ENCODE peak calls at places on chromosomes 13 and 19, in eight cellular contexts. G is A549, A is thoracic aorta, P is esophagus squamous epithelium, Z is kidney, K is testis, R is endodermal cell, E is tibial artery. T is an unnamed sample.

GRCh38 chr19:10553943-10554381 is 10.3 kb downstream of the ATG4D start:
- DNase-seq in G (no peak), A (no peak), P (no peak), Z (no peak), K (no peak), R (no peak), E (no peak), T (no peak)

GRCh38 chr19:15252398-15253018 is 20.3 kb upstream of the EPHX3 start:
- DNase-seq in G (peak; percentile 33), A (no peak), P (no peak), Z (peak; percentile 76), K (no peak), R (peak; percentile 75), E (peak; percentile 90), T (no peak)

GRCh38 chr19:29817316-29817715 is 5.5 kb downstream of the CCNE1 start:
- DNase-seq in G (no peak), A (no peak), P (no peak), Z (no peak), K (no peak), R (no peak), E (no peak), T (no peak)

GRCh38 chr13:39037410-39037879 is 444 bp downstream of the PROSER1 start:
- DNase-seq in G (no peak), A (no peak), P (no peak), Z (no peak), K (no peak), R (no peak), E (no peak), T (no peak)

GRCh38 chr19:6516018-6516658 is 14.0 kb upstream of the TUBB4A start:
- DNase-seq in G (peak; percentile 96), A (peak; percentile 67), P (no peak), Z (peak; percentile 96), K (peak; percentile 98), R (peak; percentile 99), E (peak; percentile 87), T (peak; percentile 97)

GRCh38 chr19:43739836-43740235 is 14.9 kb downstream of the SMG9 start:
- DNase-seq in G (peak; percentile 58), A (no peak), P (no peak), Z (no peak), K (no peak), R (no peak), E (no peak), T (no peak)

GRCh38 chr19:723247-723646 is 14.5 kb downstream of the PALM start:
- DNase-seq in G (no peak), A (no peak), P (no peak), Z (no peak), K (no peak), R (no peak), E (no peak), T (no peak)

GRCh38 chr13:95492044-95492801 is 60.3 kb upstream of the CLDN10 start:
- DNase-seq in G (peak; percentile 55), A (no peak), P (no peak), Z (peak; percentile 82), K (no peak), R (peak; percentile 64), E (no peak), T (no peak)

GRCh38 chr19:28710278-28710677 is 502.7 kb downstream of the UQCRFS1 start:
- DNase-seq in G (peak; percentile 79), A (no peak), P (no peak), Z (no peak), K (no peak), R (no peak), E (no peak), T (no peak)

GRCh38 chr13:45521292-45521691 is 56.6 kb downstream of the COG3 start:
- DNase-seq in G (no peak), A (no peak), P (no peak), Z (no peak), K (no peak), R (no peak), E (no peak), T (peak; percentile 46)

GRCh38 chr13:67951431-67951830 is 721.3 kb upstream of the PCDH9 start:
- DNase-seq in G (no peak), A (no peak), P (no peak), Z (no peak), K (no peak), R (no peak), E (no peak), T (no peak)

GRCh38 chr13:26010487-26011207 is 41.2 kb downstream of the SHISA2 start:
- DNase-seq in G (no peak), A (no peak), P (no peak), Z (no peak), K (no peak), R (no peak), E (no peak), T (no peak)

GRCh38 chr19:16661480-16662034 is 618 bp downstream of the TMEM38A start:
- DNase-seq in G (no peak), A (peak; percentile 23), P (no peak), Z (peak; percentile 84), K (peak; percentile 57), R (peak; percentile 69), E (peak; percentile 91), T (peak; percentile 56)

GRCh38 chr13:21060063-21060826 is 1.1 kb downstream of the LATS2 start:
- DNase-seq in G (peak; percentile 45), A (no peak), P (no peak), Z (peak; percentile 84), K (peak; percentile 51), R (peak; percentile 78), E (peak; percentile 78), T (peak; percentile 58)

GRCh38 chr19:30719189-30719990 is 347.2 kb downstream of the ZNF536 start:
- DNase-seq in G (peak; percentile 33), A (no peak), P (no peak), Z (peak; percentile 82), K (peak; percentile 67), R (peak; percentile 73), E (no peak), T (peak; percentile 88)

DNA sequence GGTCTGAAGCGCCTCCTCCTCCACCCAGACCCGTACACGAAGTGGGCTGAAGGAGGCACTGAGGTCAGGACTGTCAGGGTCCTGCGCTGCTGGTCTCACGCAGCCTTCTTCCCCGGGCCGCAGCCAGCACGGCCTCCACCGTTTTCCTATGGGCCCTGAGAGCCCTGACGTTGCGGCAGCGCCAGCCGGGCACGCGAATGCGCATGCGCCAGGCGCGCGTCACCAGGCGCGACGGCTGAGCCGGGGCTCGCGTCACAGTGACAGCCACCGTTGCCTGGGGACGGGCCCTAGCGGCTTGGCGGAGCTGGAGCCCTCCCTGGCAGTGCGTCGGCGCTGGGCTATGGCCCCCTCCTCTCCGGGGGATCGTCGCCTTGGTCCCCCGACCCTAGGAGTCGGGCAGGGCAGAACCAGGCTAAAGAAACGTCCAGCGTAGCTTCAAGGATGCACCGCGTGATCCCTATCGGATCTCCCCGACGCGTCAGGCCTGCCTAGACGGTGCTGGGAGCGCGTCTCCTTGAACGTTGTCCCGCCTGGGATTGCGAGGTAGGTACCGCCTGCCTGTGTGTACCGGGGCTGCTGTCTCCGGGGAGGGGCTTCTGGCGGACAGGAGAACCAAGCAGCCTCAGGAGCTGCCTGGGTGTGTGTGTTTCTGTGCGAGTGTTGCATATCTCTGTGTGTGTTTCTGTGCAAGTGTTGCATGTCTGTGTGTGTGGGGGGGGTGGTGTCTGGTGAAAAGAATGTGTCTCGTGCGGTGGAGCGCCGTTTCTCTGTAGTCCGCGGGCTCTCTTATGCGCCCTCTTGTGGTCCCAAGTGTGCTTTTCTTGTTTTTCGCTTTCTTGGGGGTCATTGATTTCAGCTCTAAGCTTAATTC is 43.2 kb downstream of the ZNF571 start:
- DNase-seq in G (no peak), A (no peak), P (no peak), Z (no peak), K (peak; percentile 89), R (peak; percentile 50), E (no peak), T (peak; percentile 33)
- H3K27ac ChIP-seq in G (no peak overlapping the region), A (no peak overlapping the region), P (no peak overlapping the region), Z (no peak overlapping the region), K (peak overlapping the region; percentile 68), R (no peak overlapping the region), E (no peak overlapping the region), T (peak overlapping the region; percentile 25)

GRCh38 chr13:41458939-41459753 is 1.8 kb downstream of the RGCC start:
- DNase-seq in G (peak; percentile 49), A (no peak), P (peak; percentile 5), Z (peak; percentile 35), K (no peak), R (peak; percentile 74), E (peak; percentile 73), T (peak; percentile 63)
- H3K4me1 ChIP-seq in G (no peaks in the 10 kb centered on the region), A (peaks cover 11% of the 10 kb centered on the region), P (peaks cover 18% of the 10 kb centered on the region), Z (no peaks in the 10 kb centered on the region), K (peaks cover 5% of the 10 kb centered on the region), R (peaks cover 5% of the 10 kb centered on the region), E (no peaks in the 10 kb centered on the region), T (peaks cover 2% of the 10 kb centered on the region)

GRCh38 chr13:102369303-102369702 is 32.5 kb downstream of the FGF14 start:
- DNase-seq in G (peak; percentile 40), A (no peak), P (no peak), Z (no peak), K (no peak), R (no peak), E (no peak), T (no peak)
- H3K4me3 ChIP-seq in G (no peak overlapping the region), A (no peak overlapping the region), P (no peak overlapping the region), Z (no peak overlapping the region), K (no peak overlapping the region), R (no peak overlapping the region), E (no peak overlapping the region), T (no peak overlapping the region)

DNA sequence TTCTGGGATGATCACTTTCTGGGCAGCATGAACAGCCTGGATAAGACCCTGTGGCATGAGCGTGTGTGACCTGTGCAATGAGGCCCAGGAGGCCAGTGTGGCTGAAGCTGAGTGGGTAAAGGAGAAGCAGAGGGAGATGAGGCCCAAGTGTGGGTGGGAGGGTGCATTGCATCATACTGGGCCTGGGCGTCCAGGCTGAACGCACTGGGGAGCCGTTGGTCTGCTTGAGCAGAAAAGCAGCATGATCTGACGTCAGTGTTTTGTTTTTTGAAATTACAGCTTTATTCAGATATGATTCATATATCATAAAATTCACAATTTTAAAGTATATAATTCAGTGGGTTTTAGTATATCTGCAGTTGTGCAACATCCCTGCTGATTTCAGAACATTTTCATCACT is 409.7 kb downstream of the HS6ST3 start:
- DNase-seq in G (no peak), A (no peak), P (no peak), Z (no peak), K (no peak), R (no peak), E (no peak), T (no peak)
- H3K27ac ChIP-seq in G (no peak overlapping the region), A (no peak overlapping the region), P (no peak overlapping the region), Z (no peak overlapping the region), K (no peak overlapping the region), R (no peak overlapping the region), E (no peak overlapping the region), T (no peak overlapping the region)

T was measured in right cardiac atrium.